ENCODE peak calls at places on chromosome 17, in seven cellular contexts. One of them, this sample, is unnamed.

GRCh38 chr17:82205720-82206508 is 6.7 kb downstream of the CCDC57 start:
- DNase-seq in neuronal stem cell: peak
- DNase-seq in H9: peak
- DNase-seq in mesendoderm: peak
- DNase-seq in H1: peak
- DNase-seq in trophoblast cell: peak
- DNase-seq in mesenchymal stem cell: peak
- DNase-seq in this sample: peak

GRCh38 chr17:59001158-59001814 is 105.4 kb downstream of the TRIM37 start:
- DNase-seq in neuronal stem cell: no peak
- DNase-seq in H9: peak
- DNase-seq in mesendoderm: peak
- DNase-seq in H1: no peak
- DNase-seq in trophoblast cell: peak
- DNase-seq in mesenchymal stem cell: peak
- DNase-seq in this sample: peak

GRCh38 chr17:64771980-64772844 is 110.1 kb upstream of the SMURF2 start:
- DNase-seq in neuronal stem cell: no peak
- DNase-seq in H9: no peak
- DNase-seq in mesendoderm: no peak
- DNase-seq in H1: no peak
- DNase-seq in trophoblast cell: no peak
- DNase-seq in mesenchymal stem cell: no peak
- DNase-seq in this sample: no peak

GRCh38 chr17:61444831-61445230 is 7.4 kb upstream of the TBX4 start:
- DNase-seq in neuronal stem cell: no peak
- DNase-seq in H9: no peak
- DNase-seq in mesendoderm: no peak
- DNase-seq in H1: no peak
- DNase-seq in trophoblast cell: no peak
- DNase-seq in mesenchymal stem cell: peak
- DNase-seq in this sample: peak

GRCh38 chr17:72502940-72503341 is 382.1 kb downstream of the SOX9 start:
- DNase-seq in neuronal stem cell: no peak
- DNase-seq in H9: no peak
- DNase-seq in mesendoderm: no peak
- DNase-seq in H1: no peak
- DNase-seq in trophoblast cell: no peak
- DNase-seq in mesenchymal stem cell: peak
- DNase-seq in this sample: peak

GRCh38 chr17:7740481-7741001 is 23.0 kb downstream of the DNAH2 start:
- DNase-seq in neuronal stem cell: no peak
- DNase-seq in H9: no peak
- DNase-seq in mesendoderm: no peak
- DNase-seq in H1: no peak
- DNase-seq in trophoblast cell: no peak
- DNase-seq in mesenchymal stem cell: no peak
- DNase-seq in this sample: no peak

GRCh38 chr17:69949931-69950330 is 125.1 kb upstream of the KCNJ16 start:
- DNase-seq in neuronal stem cell: no peak
- DNase-seq in H9: no peak
- DNase-seq in mesendoderm: no peak
- DNase-seq in H1: no peak
- DNase-seq in trophoblast cell: no peak
- DNase-seq in mesenchymal stem cell: no peak
- DNase-seq in this sample: peak

GRCh38 chr17:77899494-77899893 is 59.0 kb upstream of the TNRC6C start:
- DNase-seq in neuronal stem cell: no peak
- DNase-seq in H9: no peak
- DNase-seq in mesendoderm: no peak
- DNase-seq in H1: no peak
- DNase-seq in trophoblast cell: no peak
- DNase-seq in mesenchymal stem cell: no peak
- DNase-seq in this sample: no peak

GRCh38 chr17:46991618-46992017 is 12.6 kb upstream of the RPRML start:
- DNase-seq in neuronal stem cell: no peak
- DNase-seq in H9: no peak
- DNase-seq in mesendoderm: no peak
- DNase-seq in H1: no peak
- DNase-seq in trophoblast cell: no peak
- DNase-seq in mesenchymal stem cell: no peak
- DNase-seq in this sample: no peak

GRCh38 chr17:28701987-28702751 is 9.5 kb downstream of the PROCA1 start:
- DNase-seq in neuronal stem cell: no peak
- DNase-seq in H9: no peak
- DNase-seq in mesendoderm: no peak
- DNase-seq in H1: no peak
- DNase-seq in trophoblast cell: no peak
- DNase-seq in mesenchymal stem cell: no peak
- DNase-seq in this sample: no peak

GRCh38 chr17:43175213-43176118 is 4.5 kb downstream of the NBR1 start:
- DNase-seq in neuronal stem cell: no peak
- DNase-seq in H9: no peak
- DNase-seq in mesendoderm: peak
- DNase-seq in H1: no peak
- DNase-seq in trophoblast cell: peak
- DNase-seq in mesenchymal stem cell: peak
- DNase-seq in this sample: peak

GRCh38 chr17:47695664-47696376 is 1.9 kb downstream of the TBKBP1 start:
- DNase-seq in neuronal stem cell: no peak
- DNase-seq in H9: no peak
- DNase-seq in mesendoderm: no peak
- DNase-seq in H1: no peak
- DNase-seq in trophoblast cell: no peak
- DNase-seq in mesenchymal stem cell: no peak
- DNase-seq in this sample: no peak

GRCh38 chr17:61353615-61354014 is 46.0 kb upstream of the TBX2 start:
- DNase-seq in neuronal stem cell: no peak
- DNase-seq in H9: no peak
- DNase-seq in mesendoderm: no peak
- DNase-seq in H1: no peak
- DNase-seq in trophoblast cell: no peak
- DNase-seq in mesenchymal stem cell: no peak
- DNase-seq in this sample: no peak

GRCh38 chr17:77287432-77288068 is 146.8 kb downstream of the SEC14L1 start:
- DNase-seq in neuronal stem cell: no peak
- DNase-seq in H9: peak
- DNase-seq in mesendoderm: peak
- DNase-seq in H1: no peak
- DNase-seq in trophoblast cell: peak
- DNase-seq in mesenchymal stem cell: peak
- DNase-seq in this sample: peak

GRCh38 chr17:82108038-82108998 is 10.3 kb upstream of the FASN start:
- DNase-seq in neuronal stem cell: no peak
- DNase-seq in H9: peak
- DNase-seq in mesendoderm: no peak
- DNase-seq in H1: no peak
- DNase-seq in trophoblast cell: no peak
- DNase-seq in mesenchymal stem cell: no peak
- DNase-seq in this sample: peak

GRCh38 chr17:4892499-4893221 is 6.7 kb upstream of the C17orf107 start:
- DNase-seq in neuronal stem cell: no peak
- DNase-seq in H9: no peak
- DNase-seq in mesendoderm: no peak
- DNase-seq in H1: no peak
- DNase-seq in trophoblast cell: no peak
- DNase-seq in mesenchymal stem cell: no peak
- DNase-seq in this sample: no peak

GRCh38 chr17:46978489-46979022 is 497 bp downstream of the RPRML start:
- DNase-seq in neuronal stem cell: peak
- DNase-seq in H9: peak
- DNase-seq in mesendoderm: no peak
- DNase-seq in H1: no peak
- DNase-seq in trophoblast cell: no peak
- DNase-seq in mesenchymal stem cell: peak
- DNase-seq in this sample: no peak

GRCh38 chr17:46262271-46262670 is 32.7 kb upstream of the LRRC37A start:
- DNase-seq in neuronal stem cell: no peak
- DNase-seq in H9: peak
- DNase-seq in mesendoderm: no peak
- DNase-seq in H1: no peak
- DNase-seq in trophoblast cell: no peak
- DNase-seq in mesenchymal stem cell: peak
- DNase-seq in this sample: no peak

GRCh38 chr17:42101513-42102292 is 3.4 kb upstream of the ZNF385C start:
- DNase-seq in neuronal stem cell: peak
- DNase-seq in H9: peak
- DNase-seq in mesendoderm: peak
- DNase-seq in H1: peak
- DNase-seq in trophoblast cell: peak
- DNase-seq in mesenchymal stem cell: peak
- DNase-seq in this sample: peak

GRCh38 chr17:48478224-48479013 is 48.4 kb upstream of the SKAP1 start:
- DNase-seq in neuronal stem cell: no peak
- DNase-seq in H9: no peak
- DNase-seq in mesendoderm: no peak
- DNase-seq in H1: no peak
- DNase-seq in trophoblast cell: no peak
- DNase-seq in mesenchymal stem cell: no peak
- DNase-seq in this sample: no peak

GRCh38 chr17:19409509-19409908 is 1.5 kb upstream of the RNF112 start:
- DNase-seq in neuronal stem cell: no peak
- DNase-seq in H9: no peak
- DNase-seq in mesendoderm: peak
- DNase-seq in H1: no peak
- DNase-seq in trophoblast cell: peak
- DNase-seq in mesenchymal stem cell: peak
- DNase-seq in this sample: peak

DNA sequence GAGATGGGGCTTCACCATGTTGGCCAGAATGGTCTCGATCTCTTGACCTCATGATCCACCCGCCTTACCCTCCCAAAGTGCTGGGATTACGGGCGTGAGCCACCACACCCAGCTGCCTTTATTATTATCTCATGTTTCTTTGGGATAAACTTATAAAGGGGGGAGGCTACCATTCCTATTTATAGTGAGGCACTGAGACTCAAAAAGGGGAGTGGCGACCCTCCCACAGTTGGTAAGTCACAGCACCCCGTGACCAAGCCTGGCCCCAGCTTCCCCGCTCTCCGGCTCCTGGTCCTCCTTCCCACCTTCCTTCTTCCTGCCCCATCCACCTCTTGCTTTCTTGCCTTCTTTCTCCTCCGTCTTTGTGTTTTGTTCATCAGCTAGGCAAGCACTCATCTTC is 5.2 kb downstream of the MYH3 start:
- DNase-seq in neuronal stem cell: no peak
- DNase-seq in H9: no peak
- DNase-seq in mesendoderm: no peak
- DNase-seq in H1: no peak
- DNase-seq in trophoblast cell: no peak
- DNase-seq in mesenchymal stem cell: no peak
- DNase-seq in this sample: no peak
- H2BK5ac ChIP-seq in neuronal stem cell: no peak
- H2BK5ac ChIP-seq in H9: no peak
- H2BK5ac ChIP-seq in mesendoderm: no peak
- H2BK5ac ChIP-seq in H1: no peak
- H2BK5ac ChIP-seq in trophoblast cell: no peak
- H2BK5ac ChIP-seq in mesenchymal stem cell: no peak
- H2BK5ac ChIP-seq in this sample: no peak

DNA sequence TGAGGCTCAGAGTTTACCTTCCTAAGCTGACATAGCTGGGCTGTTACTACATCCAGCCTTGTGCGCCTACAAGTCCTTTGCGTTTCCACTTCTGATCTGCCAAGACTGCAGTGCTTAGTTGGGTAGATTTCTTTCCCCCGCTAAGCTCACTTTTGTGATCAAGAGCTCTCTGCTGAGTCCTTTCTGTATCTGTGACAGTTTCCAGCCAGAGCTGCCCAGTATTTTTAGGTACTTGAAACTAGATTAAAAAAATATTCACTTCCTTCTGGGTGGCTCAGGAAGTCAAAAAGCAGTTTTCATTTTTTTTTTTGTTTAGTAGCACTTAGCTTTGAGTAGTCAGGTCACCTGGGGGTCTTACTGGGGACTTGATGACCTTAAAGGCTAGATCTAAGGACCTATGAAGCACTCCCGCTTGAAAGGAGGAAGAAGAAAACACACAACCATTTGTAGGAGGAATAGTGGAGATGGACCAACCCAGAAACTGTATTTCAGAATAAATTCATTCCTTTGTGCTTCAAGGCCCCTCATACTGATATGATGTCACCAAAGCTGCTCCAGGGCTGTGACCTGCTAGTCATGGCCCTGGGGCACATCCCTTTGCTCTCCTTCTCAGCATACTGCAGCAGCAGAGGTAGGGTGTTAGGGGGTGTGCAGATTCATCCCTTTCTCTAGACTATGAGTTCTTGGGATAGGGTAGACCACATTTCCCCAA is 75.6 kb upstream of the HNF1B start:
- DNase-seq in neuronal stem cell: no peak
- DNase-seq in H9: no peak
- DNase-seq in mesendoderm: no peak
- DNase-seq in H1: no peak
- DNase-seq in trophoblast cell: peak
- DNase-seq in mesenchymal stem cell: no peak
- DNase-seq in this sample: no peak
- H2BK5ac ChIP-seq in neuronal stem cell: no peak
- H2BK5ac ChIP-seq in H9: no peak
- H2BK5ac ChIP-seq in mesendoderm: no peak
- H2BK5ac ChIP-seq in H1: no peak
- H2BK5ac ChIP-seq in trophoblast cell: no peak
- H2BK5ac ChIP-seq in mesenchymal stem cell: peak
- H2BK5ac ChIP-seq in this sample: no peak

GRCh38 chr17:80471922-80472321 is 4.5 kb downstream of the NPTX1 start:
- DNase-seq in neuronal stem cell: no peak
- DNase-seq in H9: no peak
- DNase-seq in mesendoderm: no peak
- DNase-seq in H1: no peak
- DNase-seq in trophoblast cell: no peak
- DNase-seq in mesenchymal stem cell: no peak
- DNase-seq in this sample: no peak
- H2BK5ac ChIP-seq in neuronal stem cell: no peak
- H2BK5ac ChIP-seq in H9: no peak
- H2BK5ac ChIP-seq in mesendoderm: no peak
- H2BK5ac ChIP-seq in H1: no peak
- H2BK5ac ChIP-seq in trophoblast cell: no peak
- H2BK5ac ChIP-seq in mesenchymal stem cell: no peak
- H2BK5ac ChIP-seq in this sample: no peak

GRCh38 chr17:68792873-68793272 is 162.3 kb downstream of the ABCA8 start:
- DNase-seq in neuronal stem cell: no peak
- DNase-seq in H9: no peak
- DNase-seq in mesendoderm: peak
- DNase-seq in H1: no peak
- DNase-seq in trophoblast cell: no peak
- DNase-seq in mesenchymal stem cell: peak
- DNase-seq in this sample: no peak

GRCh38 chr17:68790931-68791330 is 164.3 kb downstream of the ABCA8 start:
- DNase-seq in neuronal stem cell: no peak
- DNase-seq in H9: no peak
- DNase-seq in mesendoderm: no peak
- DNase-seq in H1: no peak
- DNase-seq in trophoblast cell: no peak
- DNase-seq in mesenchymal stem cell: no peak
- DNase-seq in this sample: no peak

GRCh38 chr17:68792042-68792685 is 163.0 kb downstream of the ABCA8 start:
- DNase-seq in neuronal stem cell: no peak
- DNase-seq in H9: no peak
- DNase-seq in mesendoderm: no peak
- DNase-seq in H1: no peak
- DNase-seq in trophoblast cell: no peak
- DNase-seq in mesenchymal stem cell: peak
- DNase-seq in this sample: peak

GRCh38 chr17:68790481-68790880 is 164.7 kb downstream of the ABCA8 start:
- DNase-seq in neuronal stem cell: no peak
- DNase-seq in H9: no peak
- DNase-seq in mesendoderm: no peak
- DNase-seq in H1: no peak
- DNase-seq in trophoblast cell: no peak
- DNase-seq in mesenchymal stem cell: no peak
- DNase-seq in this sample: no peak

GRCh38 chr17:68794636-68795503 is 160.3 kb downstream of the ABCA8 start:
- DNase-seq in neuronal stem cell: no peak
- DNase-seq in H9: no peak
- DNase-seq in mesendoderm: peak
- DNase-seq in H1: no peak
- DNase-seq in trophoblast cell: peak
- DNase-seq in mesenchymal stem cell: peak
- DNase-seq in this sample: peak
- H2BK5ac ChIP-seq in neuronal stem cell: no peak
- H2BK5ac ChIP-seq in H9: no peak
- H2BK5ac ChIP-seq in mesendoderm: no peak
- H2BK5ac ChIP-seq in H1: no peak
- H2BK5ac ChIP-seq in trophoblast cell: no peak
- H2BK5ac ChIP-seq in mesenchymal stem cell: no peak
- H2BK5ac ChIP-seq in this sample: peak

This sample was measured in IMR-90.